ENCODE peak calls at places on chromosomes 5 and 9, in eight cellular contexts. One of them, this sample, is unnamed.

GRCh38 chr5:112342364-112342763 is 76.7 kb downstream of the EPB41L4A start:
- DNase-seq in ecto neural progenitor cell: no peak
- DNase-seq in SW 1271: no peak
- DNase-seq in HepG2: no peak
- DNase-seq in anterior cingulate cortex: no peak
- DNase-seq in nephron progenitor cell: no peak
- DNase-seq in tibial nerve: no peak
- DNase-seq in stimulated activated naive CD8-positive, alpha-beta T cell treated with anti-CD3 and anti-CD28 coated beads, Interleukin-15, Interleukin-2, amounts not matched to agents 100 U/mL and 50 U/mL, for 24 hours: no peak
- DNase-seq in this sample: peak; percentile 29

GRCh38 chr5:93791520-93791972 is 50.1 kb upstream of the POU5F2 start:
- DNase-seq in ecto neural progenitor cell: no peak
- DNase-seq in SW 1271: no peak
- DNase-seq in HepG2: peak; percentile 14
- DNase-seq in anterior cingulate cortex: no peak
- DNase-seq in nephron progenitor cell: no peak
- DNase-seq in tibial nerve: no peak
- DNase-seq in stimulated activated naive CD8-positive, alpha-beta T cell treated with anti-CD3 and anti-CD28 coated beads, Interleukin-15, Interleukin-2, amounts not matched to agents 100 U/mL and 50 U/mL, for 24 hours: no peak
- DNase-seq in this sample: peak; percentile 74

GRCh38 chr5:21688655-21689054 is 1164.5 kb downstream of the CDH12 start:
- DNase-seq in ecto neural progenitor cell: no peak
- DNase-seq in SW 1271: no peak
- DNase-seq in HepG2: no peak
- DNase-seq in anterior cingulate cortex: no peak
- DNase-seq in nephron progenitor cell: no peak
- DNase-seq in tibial nerve: no peak
- DNase-seq in stimulated activated naive CD8-positive, alpha-beta T cell treated with anti-CD3 and anti-CD28 coated beads, Interleukin-15, Interleukin-2, amounts not matched to agents 100 U/mL and 50 U/mL, for 24 hours: no peak
- DNase-seq in this sample: no peak

GRCh38 chr5:50962934-50963646 is 296.7 kb downstream of the PARP8 start:
- DNase-seq in ecto neural progenitor cell: peak; percentile 93
- DNase-seq in SW 1271: peak; percentile 73
- DNase-seq in HepG2: peak; percentile 45
- DNase-seq in anterior cingulate cortex: peak; percentile 55
- DNase-seq in nephron progenitor cell: peak; percentile 83
- DNase-seq in tibial nerve: peak; percentile 47
- DNase-seq in stimulated activated naive CD8-positive, alpha-beta T cell treated with anti-CD3 and anti-CD28 coated beads, Interleukin-15, Interleukin-2, amounts not matched to agents 100 U/mL and 50 U/mL, for 24 hours: peak; percentile 77
- DNase-seq in this sample: peak; percentile 86

GRCh38 chr9:37248651-37249163 is 128.3 kb downstream of the ZCCHC7 start:
- DNase-seq in ecto neural progenitor cell: no peak
- DNase-seq in SW 1271: no peak
- DNase-seq in HepG2: no peak
- DNase-seq in anterior cingulate cortex: no peak
- DNase-seq in nephron progenitor cell: no peak
- DNase-seq in tibial nerve: no peak
- DNase-seq in stimulated activated naive CD8-positive, alpha-beta T cell treated with anti-CD3 and anti-CD28 coated beads, Interleukin-15, Interleukin-2, amounts not matched to agents 100 U/mL and 50 U/mL, for 24 hours: no peak
- DNase-seq in this sample: no peak

GRCh38 chr9:2602704-2603116 is 18.9 kb upstream of the VLDLR start:
- DNase-seq in ecto neural progenitor cell: no peak
- DNase-seq in SW 1271: no peak
- DNase-seq in HepG2: no peak
- DNase-seq in anterior cingulate cortex: no peak
- DNase-seq in nephron progenitor cell: no peak
- DNase-seq in tibial nerve: no peak
- DNase-seq in stimulated activated naive CD8-positive, alpha-beta T cell treated with anti-CD3 and anti-CD28 coated beads, Interleukin-15, Interleukin-2, amounts not matched to agents 100 U/mL and 50 U/mL, for 24 hours: no peak
- DNase-seq in this sample: no peak

GRCh38 chr9:78906356-78906755 is 609.4 kb downstream of the PSAT1 start:
- DNase-seq in ecto neural progenitor cell: no peak
- DNase-seq in SW 1271: no peak
- DNase-seq in HepG2: no peak
- DNase-seq in anterior cingulate cortex: no peak
- DNase-seq in nephron progenitor cell: no peak
- DNase-seq in tibial nerve: no peak
- DNase-seq in stimulated activated naive CD8-positive, alpha-beta T cell treated with anti-CD3 and anti-CD28 coated beads, Interleukin-15, Interleukin-2, amounts not matched to agents 100 U/mL and 50 U/mL, for 24 hours: no peak
- DNase-seq in this sample: no peak

GRCh38 chr9:7360513-7360912 is 439.1 kb downstream of the DMAC1 start:
- DNase-seq in ecto neural progenitor cell: no peak
- DNase-seq in SW 1271: no peak
- DNase-seq in HepG2: no peak
- DNase-seq in anterior cingulate cortex: no peak
- DNase-seq in nephron progenitor cell: no peak
- DNase-seq in tibial nerve: no peak
- DNase-seq in stimulated activated naive CD8-positive, alpha-beta T cell treated with anti-CD3 and anti-CD28 coated beads, Interleukin-15, Interleukin-2, amounts not matched to agents 100 U/mL and 50 U/mL, for 24 hours: no peak
- DNase-seq in this sample: no peak

GRCh38 chr5:54774281-54775171 is 210.9 kb downstream of the ESM1 start:
- DNase-seq in ecto neural progenitor cell: no peak
- DNase-seq in SW 1271: no peak
- DNase-seq in HepG2: no peak
- DNase-seq in anterior cingulate cortex: peak; percentile 34
- DNase-seq in nephron progenitor cell: no peak
- DNase-seq in tibial nerve: peak; percentile 69
- DNase-seq in stimulated activated naive CD8-positive, alpha-beta T cell treated with anti-CD3 and anti-CD28 coated beads, Interleukin-15, Interleukin-2, amounts not matched to agents 100 U/mL and 50 U/mL, for 24 hours: no peak
- DNase-seq in this sample: peak; percentile 17

GRCh38 chr9:75870450-75870849 is 20.0 kb upstream of the PCSK5 start:
- DNase-seq in ecto neural progenitor cell: no peak
- DNase-seq in SW 1271: no peak
- DNase-seq in HepG2: no peak
- DNase-seq in anterior cingulate cortex: no peak
- DNase-seq in nephron progenitor cell: no peak
- DNase-seq in tibial nerve: no peak
- DNase-seq in stimulated activated naive CD8-positive, alpha-beta T cell treated with anti-CD3 and anti-CD28 coated beads, Interleukin-15, Interleukin-2, amounts not matched to agents 100 U/mL and 50 U/mL, for 24 hours: no peak
- DNase-seq in this sample: no peak

GRCh38 chr5:53991942-53992341 is 318.4 kb downstream of the ARL15 start:
- DNase-seq in ecto neural progenitor cell: no peak
- DNase-seq in SW 1271: peak; percentile 10
- DNase-seq in HepG2: no peak
- DNase-seq in anterior cingulate cortex: no peak
- DNase-seq in nephron progenitor cell: no peak
- DNase-seq in tibial nerve: no peak
- DNase-seq in stimulated activated naive CD8-positive, alpha-beta T cell treated with anti-CD3 and anti-CD28 coated beads, Interleukin-15, Interleukin-2, amounts not matched to agents 100 U/mL and 50 U/mL, for 24 hours: no peak
- DNase-seq in this sample: peak; percentile 23

GRCh38 chr5:151312749-151313324 is 9.3 kb upstream of the SLC36A3 start:
- DNase-seq in ecto neural progenitor cell: no peak
- DNase-seq in SW 1271: no peak
- DNase-seq in HepG2: no peak
- DNase-seq in anterior cingulate cortex: no peak
- DNase-seq in nephron progenitor cell: no peak
- DNase-seq in tibial nerve: no peak
- DNase-seq in stimulated activated naive CD8-positive, alpha-beta T cell treated with anti-CD3 and anti-CD28 coated beads, Interleukin-15, Interleukin-2, amounts not matched to agents 100 U/mL and 50 U/mL, for 24 hours: no peak
- DNase-seq in this sample: no peak

GRCh38 chr5:138180183-138180782 is 1.4 kb downstream of the KIF20A start:
- DNase-seq in ecto neural progenitor cell: no peak
- DNase-seq in SW 1271: peak; percentile 83
- DNase-seq in HepG2: peak; percentile 73
- DNase-seq in anterior cingulate cortex: no peak
- DNase-seq in nephron progenitor cell: no peak
- DNase-seq in tibial nerve: no peak
- DNase-seq in stimulated activated naive CD8-positive, alpha-beta T cell treated with anti-CD3 and anti-CD28 coated beads, Interleukin-15, Interleukin-2, amounts not matched to agents 100 U/mL and 50 U/mL, for 24 hours: no peak
- DNase-seq in this sample: peak; percentile 88

GRCh38 chr5:35031276-35031675 is 16.5 kb downstream of the AGXT2 start:
- DNase-seq in ecto neural progenitor cell: no peak
- DNase-seq in SW 1271: no peak
- DNase-seq in HepG2: no peak
- DNase-seq in anterior cingulate cortex: no peak
- DNase-seq in nephron progenitor cell: no peak
- DNase-seq in tibial nerve: no peak
- DNase-seq in stimulated activated naive CD8-positive, alpha-beta T cell treated with anti-CD3 and anti-CD28 coated beads, Interleukin-15, Interleukin-2, amounts not matched to agents 100 U/mL and 50 U/mL, for 24 hours: no peak
- DNase-seq in this sample: peak; percentile 47

GRCh38 chr5:1508679-1509290 is 15.0 kb downstream of the LPCAT1 start:
- DNase-seq in ecto neural progenitor cell: no peak
- DNase-seq in SW 1271: no peak
- DNase-seq in HepG2: no peak
- DNase-seq in anterior cingulate cortex: no peak
- DNase-seq in nephron progenitor cell: no peak
- DNase-seq in tibial nerve: no peak
- DNase-seq in stimulated activated naive CD8-positive, alpha-beta T cell treated with anti-CD3 and anti-CD28 coated beads, Interleukin-15, Interleukin-2, amounts not matched to agents 100 U/mL and 50 U/mL, for 24 hours: no peak
- DNase-seq in this sample: no peak

GRCh38 chr9:91898451-91899433 is 51.3 kb downstream of the ROR2 start:
- DNase-seq in ecto neural progenitor cell: no peak
- DNase-seq in SW 1271: no peak
- DNase-seq in HepG2: peak; percentile 9
- DNase-seq in anterior cingulate cortex: no peak
- DNase-seq in nephron progenitor cell: peak; percentile 63
- DNase-seq in tibial nerve: no peak
- DNase-seq in stimulated activated naive CD8-positive, alpha-beta T cell treated with anti-CD3 and anti-CD28 coated beads, Interleukin-15, Interleukin-2, amounts not matched to agents 100 U/mL and 50 U/mL, for 24 hours: no peak
- DNase-seq in this sample: peak; percentile 89

GRCh38 chr9:107847977-107848376 is 358.4 kb upstream of the KLF4 start:
- DNase-seq in ecto neural progenitor cell: no peak
- DNase-seq in SW 1271: no peak
- DNase-seq in HepG2: no peak
- DNase-seq in anterior cingulate cortex: no peak
- DNase-seq in nephron progenitor cell: no peak
- DNase-seq in tibial nerve: no peak
- DNase-seq in stimulated activated naive CD8-positive, alpha-beta T cell treated with anti-CD3 and anti-CD28 coated beads, Interleukin-15, Interleukin-2, amounts not matched to agents 100 U/mL and 50 U/mL, for 24 hours: no peak
- DNase-seq in this sample: no peak

GRCh38 chr5:73317523-73317922 is 131.1 kb downstream of the FOXD1 start:
- DNase-seq in ecto neural progenitor cell: no peak
- DNase-seq in SW 1271: no peak
- DNase-seq in HepG2: no peak
- DNase-seq in anterior cingulate cortex: no peak
- DNase-seq in nephron progenitor cell: no peak
- DNase-seq in tibial nerve: no peak
- DNase-seq in stimulated activated naive CD8-positive, alpha-beta T cell treated with anti-CD3 and anti-CD28 coated beads, Interleukin-15, Interleukin-2, amounts not matched to agents 100 U/mL and 50 U/mL, for 24 hours: no peak
- DNase-seq in this sample: peak; percentile 74

GRCh38 chr9:27303219-27303618 is 6.3 kb upstream of the EQTN start:
- DNase-seq in ecto neural progenitor cell: peak; percentile 50
- DNase-seq in SW 1271: no peak
- DNase-seq in HepG2: no peak
- DNase-seq in anterior cingulate cortex: no peak
- DNase-seq in nephron progenitor cell: peak; percentile 6
- DNase-seq in tibial nerve: no peak
- DNase-seq in stimulated activated naive CD8-positive, alpha-beta T cell treated with anti-CD3 and anti-CD28 coated beads, Interleukin-15, Interleukin-2, amounts not matched to agents 100 U/mL and 50 U/mL, for 24 hours: no peak
- DNase-seq in this sample: peak; percentile 12

This sample was measured in left kidney.